ENCODE peak calls at places on chromosome 16, in four cellular contexts. W is HepG2, H is GM12878, Y is K562. Z is an unnamed sample.

GRCh38 chr16:58085584-58086251 is 43.5 kb downstream of the CFAP20 start:
- DNase-seq in Y (no peak), W (no peak), H (no peak), Z (no peak)

GRCh38 chr16:72172105-72173034 is at the start of gene PMFBP1:
- DNase-seq in W (peak; percentile 35), H (peak; percentile 88), Y (no peak), Z (peak; percentile 3)

GRCh38 chr16:1655269-1655807 is 22.7 kb upstream of the JPT2 start:
- DNase-seq in H (no peak), Y (no peak), W (no peak), Z (no peak)

GRCh38 chr16:87874639-87875472 is 5.5 kb upstream of the SLC7A5 start:
- DNase-seq in Y (peak; percentile 29), H (no peak), W (no peak), Z (no peak)

GRCh38 chr16:85302018-85302847 is 190.0 kb upstream of the CIBAR2 start:
- DNase-seq in Y (peak; percentile 91), H (no peak), W (no peak), Z (no peak)

GRCh38 chr16:54240180-54241125 is 46.1 kb downstream of the IRX3 start:
- DNase-seq in Y (no peak), H (no peak), W (no peak), Z (no peak)

GRCh38 chr16:12314786-12315185 is 338.3 kb downstream of the SNX29 start:
- DNase-seq in H (no peak), W (no peak), Y (no peak), Z (no peak)

GRCh38 chr16:3317315-3317999 is 12.2 kb downstream of the ZNF75A start:
- DNase-seq in Y (no peak), H (no peak), W (no peak), Z (peak; percentile 51)

GRCh38 chr16:56222482-56222997 is 31.3 kb downstream of the GNAO1 start:
- DNase-seq in H (no peak), W (no peak), Y (no peak), Z (no peak)

GRCh38 chr16:69924041-69924775 is 26.9 kb upstream of the CLEC18A start:
- DNase-seq in Y (no peak), W (no peak), H (no peak), Z (no peak)

GRCh38 chr16:4947722-4948503 is 10.2 kb upstream of the SEC14L5 start:
- DNase-seq in W (peak; percentile 85), H (no peak), Y (no peak), Z (no peak)

GRCh38 chr16:72442381-72443158 is 270.6 kb upstream of the PMFBP1 start:
- DNase-seq in Y (no peak), W (peak; percentile 93), H (no peak), Z (no peak)

GRCh38 chr16:54927125-54928015 is 3.3 kb upstream of the IRX5 start:
- DNase-seq in Y (no peak), H (no peak), W (no peak), Z (no peak)

GRCh38 chr16:70746708-70747424 is 54.1 kb downstream of the VAC14 start:
- DNase-seq in W (peak; percentile 99), Y (peak; percentile 79), H (no peak), Z (peak; percentile 91)

GRCh38 chr16:2163211-2163881 is 7.8 kb downstream of the TRAF7 start:
- DNase-seq in H (no peak), Y (no peak), W (peak; percentile 49), Z (no peak)

GRCh38 chr16:28609631-28610594 is at the start of gene SULT1A1:
- DNase-seq in Y (peak; percentile 60), W (peak; percentile 93), H (no peak), Z (no peak)

GRCh38 chr16:12542818-12543699 is 260.6 kb downstream of the CPPED1 start:
- DNase-seq in Y (no peak), W (no peak), H (no peak), Z (no peak)

GRCh38 chr16:2686912-2687507 is 4.7 kb downstream of the KCTD5 start:
- DNase-seq in Y (peak; percentile 9), W (no peak), H (peak; percentile 34), Z (no peak)

GRCh38 chr16:79139799-79140198 is 460.7 kb downstream of the MAF start:
- DNase-seq in W (no peak), H (no peak), Y (no peak), Z (no peak)

GRCh38 chr16:180101-180920 is at the start of gene HBQ1:
- DNase-seq in H (no peak), W (peak; percentile 21), Y (peak; percentile 78), Z (peak; percentile 51)

GRCh38 chr16:4623593-4623992 is 1.0 kb upstream of the MGRN1 start:
- DNase-seq in W (no peak), H (no peak), Y (no peak), Z (no peak)

GRCh38 chr16:50731989-50732589 is 9.8 kb upstream of the CYLD start:
- DNase-seq in H (no peak), W (no peak), Y (no peak), Z (no peak)

GRCh38 chr16:88688013-88688778 is 1.9 kb upstream of the SNAI3 start:
- DNase-seq in H (no peak), W (no peak), Y (peak; percentile 98), Z (no peak)

GRCh38 chr16:64397042-64397441 is 724.8 kb downstream of the CDH11 start:
- DNase-seq in H (no peak), Y (no peak), W (no peak), Z (no peak)
- TF ChIP-seq POLR2AphosphoS2 in H (no peak), Y (no peak), W (no peak), Z (no peak)

DNA sequence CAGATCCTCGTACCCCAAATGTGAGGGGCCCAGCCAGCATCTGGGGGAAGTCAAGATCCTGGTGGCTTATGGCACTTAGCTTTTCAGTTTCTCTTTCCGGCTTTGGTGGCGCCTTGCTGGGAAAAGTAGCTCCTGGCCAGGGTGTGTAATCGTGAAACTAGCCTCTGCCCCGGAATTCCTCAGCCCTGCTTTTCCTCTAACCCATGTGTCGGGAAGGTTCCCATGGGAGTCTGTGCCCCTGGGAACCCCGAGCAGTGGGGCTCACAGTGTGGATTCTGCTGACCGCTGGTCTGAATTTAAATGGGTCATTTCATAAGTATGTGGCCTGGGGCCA is 3.3 kb upstream of the SOCS1 start:
- DNase-seq in Y (no peak), H (no peak), W (no peak), Z (no peak)
- TF ChIP-seq POLR2A in Y (no peak), H (no peak), W (no peak), Z (no peak)

DNA sequence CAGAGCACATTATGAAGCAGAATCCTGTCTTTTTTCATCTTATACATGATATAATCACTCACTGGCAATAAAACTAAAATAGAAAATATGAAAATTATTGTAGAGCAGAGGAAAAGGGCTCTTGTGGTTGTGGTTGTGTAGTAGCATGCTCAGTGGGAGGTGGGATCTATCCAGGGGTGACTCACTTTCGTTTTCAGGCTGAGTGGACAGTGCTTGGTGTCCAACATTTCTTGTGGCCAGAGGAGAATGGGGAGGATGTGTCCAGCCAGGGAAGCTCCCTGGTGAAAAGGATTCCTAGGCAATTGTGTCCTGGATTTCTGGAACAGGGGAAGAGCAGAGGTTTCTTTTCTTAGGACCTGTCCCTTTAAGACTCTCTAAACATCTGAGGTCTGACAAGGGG is 31.9 kb upstream of the CPHXL start:
- DNase-seq in H (no peak), Y (no peak), W (no peak), Z (no peak)
- TF ChIP-seq POLR2AphosphoS2 in H (no peak), Y (no peak), W (no peak), Z (no peak)

DNA sequence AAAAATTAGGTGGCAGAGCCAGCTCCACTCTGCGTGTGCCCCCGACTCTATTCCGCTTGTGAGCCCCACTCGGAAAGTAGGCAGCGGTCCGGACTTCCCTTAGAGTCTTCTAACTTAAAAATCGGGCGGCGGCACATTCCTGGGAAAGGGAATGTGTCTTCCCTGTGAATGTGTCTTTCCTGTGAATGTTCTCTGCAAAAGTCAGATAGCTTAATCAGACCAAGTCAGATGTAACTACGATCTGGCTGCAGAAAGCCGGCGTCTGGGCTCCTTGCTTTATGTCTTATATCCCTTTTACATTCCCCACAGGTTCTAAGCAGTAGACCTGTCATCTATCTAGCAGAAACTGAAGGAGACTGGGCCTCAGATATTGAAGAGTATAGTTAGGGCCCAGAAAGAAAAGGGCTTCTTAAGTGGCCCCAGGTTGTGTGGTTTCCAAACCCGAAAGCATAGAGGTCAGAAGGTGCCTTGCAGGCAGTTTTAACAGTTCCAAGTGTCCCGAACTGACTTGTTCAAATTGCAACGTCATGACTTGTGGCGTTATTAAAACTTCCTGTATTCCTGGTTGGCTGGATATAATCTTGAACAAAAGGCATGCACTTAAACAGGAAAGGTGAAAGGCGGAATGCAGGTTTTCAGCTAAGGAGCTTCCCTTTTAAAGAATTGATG is 601 bp downstream of the PHKB start:
- DNase-seq in Y (peak; percentile 21), W (peak; percentile 68), H (no peak), Z (peak; percentile 53)
- TF ChIP-seq POLR2A in Y (peak; percentile 79), W (no peak), H (no peak), Z (no peak)

GRCh38 chr16:24610421-24610765 is 71.0 kb downstream of the RBBP6 start:
- DNase-seq in W (no peak), H (no peak), Y (no peak), Z (no peak)
- TF ChIP-seq POLR2AphosphoS2 in W (no peak), H (no peak), Y (no peak), Z (no peak)

GRCh38 chr16:75660726-75661302 is 13.2 kb downstream of the TERF2IP start:
- DNase-seq in H (no peak), Y (no peak), W (no peak), Z (no peak)

GRCh38 chr16:75660321-75660720 is 12.7 kb downstream of the TERF2IP start:
- DNase-seq in H (no peak), W (no peak), Y (no peak), Z (no peak)

GRCh38 chr16:75653926-75654325 is 6.4 kb downstream of the TERF2IP start:
- DNase-seq in W (no peak), H (no peak), Y (no peak), Z (no peak)

DNA sequence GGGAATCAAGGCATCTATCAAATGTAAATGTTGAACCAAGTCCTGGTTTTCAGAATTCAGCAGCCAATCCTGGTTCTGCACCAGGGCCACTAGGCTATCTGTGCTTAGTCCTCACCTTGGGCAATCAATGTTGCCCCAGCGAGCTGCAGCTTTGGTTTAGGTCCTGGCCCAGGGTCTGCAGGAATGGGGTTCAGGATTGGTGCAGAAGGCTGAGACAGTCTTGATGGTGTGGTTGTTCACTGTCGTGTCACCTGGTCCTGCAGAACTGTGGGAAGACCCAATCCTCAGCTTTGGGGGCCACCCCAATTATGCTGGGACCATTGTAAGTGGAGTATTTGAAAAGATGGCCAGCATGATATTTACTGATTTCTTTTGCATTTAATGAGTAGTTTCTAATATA is 10.6 kb downstream of the TERF2IP start:
- DNase-seq in H (no peak), W (no peak), Y (no peak), Z (no peak)
- TF ChIP-seq POLR2A in H (peak; percentile 63), W (no peak), Y (no peak), Z (no peak)

GRCh38 chr16:77758046-77758445 is 30.3 kb upstream of the VAT1L start:
- DNase-seq in Y (no peak), W (peak; percentile 35), H (no peak), Z (no peak)
- TF ChIP-seq POLR2AphosphoS2 in Y (no peak), W (no peak), H (no peak), Z (no peak)